ENCODE peak calls at places on chromosomes 16 and 17, in ten cellular contexts. Y, D, I, K, F, W, O, A, M and T are unnamed samples.

GRCh38 chr16:83774066-83774465 is 33.7 kb upstream of the HSBP1 start:
- DNase-seq in Y (no peak), D (no peak), I (no peak), K (no peak), F (no peak), W (no peak), O (no peak), A (no peak), M (no peak), T (no peak)

GRCh38 chr17:73956595-73957465 is 246.6 kb upstream of the RPL38 start:
- DNase-seq in Y (peak), D (peak), I (peak), K (peak), F (peak), W (peak), O (peak), A (peak), M (peak), T (no peak)

GRCh38 chr17:46884552-46884951 is 33.2 kb downstream of the WNT9B start:
- DNase-seq in Y (no peak), D (peak), I (no peak), K (no peak), F (no peak), W (no peak), O (no peak), A (no peak), M (no peak), T (no peak)

GRCh38 chr16:30741461-30741914 is 6.7 kb upstream of the PHKG2 start:
- DNase-seq in Y (peak), D (peak), I (peak), K (no peak), F (peak), W (no peak), O (peak), A (no peak), M (peak), T (peak)

GRCh38 chr17:77952368-77952767 is 6.1 kb upstream of the TNRC6C start:
- DNase-seq in Y (no peak), D (peak), I (no peak), K (no peak), F (no peak), W (no peak), O (no peak), A (no peak), M (no peak), T (no peak)

GRCh38 chr16:73196670-73197069 is 148.7 kb upstream of the ZFHX3 start:
- DNase-seq in Y (peak), D (peak), I (peak), K (peak), F (peak), W (peak), O (peak), A (peak), M (peak), T (peak)

GRCh38 chr17:78496311-78496710 is 80.9 kb downstream of the DNAH17 start:
- DNase-seq in Y (no peak), D (peak), I (no peak), K (no peak), F (no peak), W (no peak), O (no peak), A (no peak), M (no peak), T (no peak)

GRCh38 chr16:23691483-23692189 is 12.9 kb downstream of the PLK1 start:
- DNase-seq in Y (no peak), D (no peak), I (peak), K (no peak), F (peak), W (no peak), O (no peak), A (no peak), M (peak), T (peak)

GRCh38 chr16:53805113-53805512 is 101.2 kb downstream of the FTO start:
- DNase-seq in Y (no peak), D (no peak), I (no peak), K (no peak), F (no peak), W (no peak), O (no peak), A (no peak), M (no peak), T (no peak)

GRCh38 chr17:6938637-6939036 is 57.2 kb upstream of the ALOX12 start:
- DNase-seq in Y (no peak), D (no peak), I (no peak), K (no peak), F (no peak), W (no peak), O (no peak), A (no peak), M (no peak), T (no peak)

GRCh38 chr17:74569392-74570003 is 2.2 kb upstream of the CD300H start:
- DNase-seq in Y (no peak), D (peak), I (peak), K (peak), F (peak), W (no peak), O (peak), A (peak), M (peak), T (peak)

GRCh38 chr17:2892305-2892971 is 96.2 kb downstream of the RAP1GAP2 start:
- DNase-seq in Y (peak), D (peak), I (peak), K (peak), F (peak), W (no peak), O (no peak), A (no peak), M (peak), T (peak)

GRCh38 chr16:59205403-59205802 is 471.3 kb upstream of the GOT2 start:
- DNase-seq in Y (no peak), D (no peak), I (peak), K (no peak), F (no peak), W (no peak), O (no peak), A (no peak), M (no peak), T (no peak)

GRCh38 chr17:27323538-27324212 is 29.8 kb downstream of the WSB1 start:
- DNase-seq in Y (no peak), D (peak), I (peak), K (peak), F (peak), W (peak), O (peak), A (peak), M (peak), T (peak)

GRCh38 chr16:48409839-48410610 is 24.8 kb upstream of the SIAH1 start:
- DNase-seq in Y (peak), D (no peak), I (peak), K (no peak), F (peak), W (no peak), O (peak), A (no peak), M (peak), T (peak)

GRCh38 chr17:49217651-49218413 is 7.3 kb downstream of the ABI3 start:
- DNase-seq in Y (no peak), D (no peak), I (no peak), K (peak), F (no peak), W (peak), O (peak), A (peak), M (no peak), T (no peak)

GRCh38 chr17:35313875-35314409 is 59.5 kb downstream of the SLFN11 start:
- DNase-seq in Y (no peak), D (no peak), I (no peak), K (peak), F (no peak), W (peak), O (no peak), A (no peak), M (no peak), T (no peak)

GRCh38 chr17:53525590-53525989 is 297.1 kb upstream of the KIF2B start:
- DNase-seq in Y (no peak), D (no peak), I (no peak), K (no peak), F (no peak), W (no peak), O (no peak), A (no peak), M (no peak), T (no peak)

GRCh38 chr16:30875881-30876791 is 17.7 kb downstream of the BCL7C start:
- DNase-seq in Y (no peak), D (no peak), I (no peak), K (no peak), F (no peak), W (no peak), O (no peak), A (no peak), M (peak), T (no peak)

GRCh38 chr17:7465481-7466275 is 13.8 kb downstream of the ZBTB4 start:
- DNase-seq in Y (no peak), D (no peak), I (no peak), K (no peak), F (no peak), W (no peak), O (peak), A (no peak), M (no peak), T (no peak)

GRCh38 chr17:79707931-79708891 is 22.5 kb upstream of the ENPP7 start:
- DNase-seq in Y (no peak), D (peak), I (peak), K (peak), F (peak), W (peak), O (no peak), A (peak), M (peak), T (peak)

GRCh38 chr16:50692999-50693781 is at the start of gene NOD2:
- DNase-seq in Y (no peak), D (peak), I (peak), K (no peak), F (no peak), W (no peak), O (no peak), A (no peak), M (peak), T (no peak)

GRCh38 chr17:44053130-44053872 is 13.2 kb downstream of the LSM12 start:
- DNase-seq in Y (peak), D (no peak), I (no peak), K (no peak), F (no peak), W (peak), O (no peak), A (no peak), M (no peak), T (no peak)

GRCh38 chr16:58678716-58679115 is 5.9 kb downstream of the SLC38A7 start:
- DNase-seq in Y (no peak), D (no peak), I (peak), K (peak), F (peak), W (peak), O (no peak), A (no peak), M (peak), T (peak)

GRCh38 chr16:87317766-87318121 is 552 bp upstream of the C16orf95 start:
- DNase-seq in Y (peak), D (no peak), I (peak), K (peak), F (peak), W (peak), O (peak), A (no peak), M (peak), T (peak)

DNA sequence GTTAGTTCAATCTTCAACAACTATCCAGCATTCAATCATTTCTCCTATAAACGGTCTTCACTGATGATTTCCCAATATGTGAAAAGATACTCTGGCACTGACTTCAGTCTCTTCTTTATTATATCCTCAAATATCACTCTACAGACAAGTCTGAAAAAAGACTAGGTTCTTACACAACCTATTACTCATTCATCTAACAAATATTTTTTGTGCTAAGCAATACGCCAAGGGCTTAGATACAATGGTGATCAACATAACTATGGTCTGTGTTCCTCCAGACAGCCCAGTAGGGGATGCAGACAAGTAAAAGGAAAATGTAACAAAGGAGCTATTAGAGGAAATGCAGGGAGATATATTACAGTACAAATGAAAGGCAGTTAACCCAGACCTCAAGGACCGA is 63.9 kb downstream of the MYO1D start:
- DNase-seq in Y (no peak), D (no peak), I (no peak), K (no peak), F (peak), W (no peak), O (no peak), A (no peak), M (peak), T (no peak)
- TF ChIP-seq CTCF in Y (no peak), D (no peak), I (no peak), K (no peak), F (no peak), W (no peak), O (no peak), A (no peak), M (peak), T (no peak)

GRCh38 chr16:86303787-86304685 is 206.3 kb upstream of the FOXF1 start:
- DNase-seq in Y (no peak), D (peak), I (no peak), K (no peak), F (no peak), W (no peak), O (no peak), A (no peak), M (no peak), T (no peak)
- H3K4me3 ChIP-seq in Y (no peak), D (no peak), I (no peak), K (no peak), F (no peak), W (no peak), O (peak), A (no peak), M (no peak), T (no peak)

DNA sequence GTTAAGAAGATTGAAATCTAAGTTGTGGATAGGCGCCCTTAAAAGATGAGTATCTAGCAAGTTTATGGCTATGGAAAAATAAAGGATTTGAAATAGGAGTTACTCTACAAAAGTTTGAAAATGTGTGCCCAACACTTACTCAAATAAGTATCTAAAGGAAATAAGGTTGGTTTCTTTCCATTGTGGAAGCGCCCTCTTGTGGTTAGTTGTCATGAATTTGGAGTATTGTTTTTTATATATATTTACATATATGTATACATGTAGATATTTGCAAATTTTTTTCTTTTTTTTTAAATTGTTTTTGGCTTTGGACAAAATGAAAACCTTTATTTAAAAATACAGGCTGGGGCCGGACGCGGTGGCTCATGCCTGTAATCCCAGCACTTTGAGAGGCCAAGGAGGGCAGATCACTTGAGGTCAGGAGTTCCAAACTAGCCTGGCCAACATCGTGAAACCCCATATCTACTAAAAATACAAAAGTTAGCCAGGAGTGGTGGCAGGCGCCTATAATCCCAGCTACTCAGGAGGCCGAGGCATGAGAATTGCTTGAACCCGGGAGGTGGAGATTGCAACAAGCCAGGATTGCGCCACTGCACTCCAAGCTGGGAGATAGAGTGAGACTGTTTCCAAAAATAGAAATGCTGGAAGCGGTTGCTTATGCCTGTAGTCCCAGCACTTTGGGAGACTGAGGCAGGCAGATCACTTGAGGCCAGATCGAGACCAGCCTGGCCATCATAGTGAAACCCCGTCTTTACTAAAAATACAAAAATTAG is 24.0 kb upstream of the VPS4A start:
- DNase-seq in Y (peak), D (no peak), I (peak), K (peak), F (peak), W (peak), O (peak), A (peak), M (peak), T (peak)
- TF ChIP-seq CTCF in Y (peak), D (peak), I (peak), K (peak), F (peak), W (peak), O (peak), A (peak), M (peak), T (peak)

DNA sequence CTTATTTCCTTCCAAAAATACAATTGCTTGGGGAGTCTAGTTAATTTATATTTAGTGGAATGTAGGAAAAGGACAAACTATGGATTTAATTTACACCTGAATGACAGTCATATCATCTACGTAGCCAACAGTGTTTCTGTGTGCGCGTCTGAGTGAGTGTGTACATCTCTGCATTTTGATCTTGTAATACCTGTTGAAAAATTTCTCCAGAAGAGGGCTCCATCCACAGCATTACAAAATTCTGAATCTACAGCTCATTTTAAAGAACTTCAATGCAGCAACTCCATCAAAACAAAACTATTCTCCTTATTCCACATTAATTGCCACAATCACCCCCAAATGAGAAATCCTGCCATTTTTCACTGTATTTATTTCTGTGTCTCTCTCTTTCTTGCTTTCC is 3.9 kb downstream of the CDH13 start:
- DNase-seq in Y (no peak), D (no peak), I (no peak), K (no peak), F (peak), W (no peak), O (no peak), A (no peak), M (peak), T (peak)
- H3K4me3 ChIP-seq in Y (no peak), D (no peak), I (no peak), K (no peak), F (no peak), W (no peak), O (no peak), A (no peak), M (no peak), T (no peak)

DNA sequence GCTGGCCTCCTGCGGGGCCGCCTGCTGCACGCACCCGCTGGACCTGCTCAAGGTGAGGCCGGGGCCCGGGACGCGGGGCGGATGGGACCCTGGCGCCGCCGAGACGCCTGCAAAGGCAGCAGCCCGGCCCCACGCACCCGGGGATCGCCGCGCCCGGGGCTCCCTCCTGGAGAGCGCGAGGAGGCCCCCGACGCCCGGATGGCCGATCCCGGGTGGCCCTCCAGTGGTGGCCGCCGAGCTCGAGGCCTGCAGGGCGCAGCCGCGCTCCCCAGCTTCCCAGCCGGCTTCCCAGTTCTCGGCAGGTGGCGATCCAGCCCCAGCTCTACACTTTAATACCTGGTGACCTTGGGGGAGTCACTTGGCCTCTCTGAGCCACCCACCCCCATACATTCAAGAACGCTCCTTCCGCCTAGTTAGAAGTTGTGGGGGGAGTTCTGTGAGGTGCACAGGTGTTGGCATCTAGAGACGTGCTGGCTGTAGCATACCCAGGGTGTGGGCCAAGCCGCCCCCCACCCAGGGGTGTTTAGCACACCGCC is 452 bp downstream of the SLC25A10 start:
- DNase-seq in Y (peak), D (peak), I (peak), K (no peak), F (peak), W (no peak), O (no peak), A (no peak), M (peak), T (peak)
- TF ChIP-seq CTCF in Y (no peak), D (peak), I (peak), K (no peak), F (no peak), W (no peak), O (no peak), A (no peak), M (peak), T (peak)

DNA sequence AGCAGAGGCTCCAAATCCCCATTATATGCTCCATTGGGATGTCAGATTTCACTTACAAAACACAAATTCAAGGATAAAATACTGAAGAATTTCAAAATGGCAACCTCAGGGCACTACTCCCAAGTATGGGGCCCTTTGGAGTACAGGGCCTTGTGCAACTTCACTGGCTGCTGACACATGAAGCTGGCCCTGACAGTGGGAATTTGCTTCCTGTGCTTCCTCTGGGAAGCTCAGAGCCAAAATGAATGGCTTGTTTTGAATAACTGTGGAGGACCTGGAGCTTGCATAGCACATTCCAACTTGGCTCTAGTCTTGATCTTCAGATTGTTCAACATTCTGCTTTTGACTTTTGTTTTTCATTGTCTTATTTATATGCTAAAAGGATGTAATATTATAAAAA is 52.3 kb upstream of the HNF1B start:
- DNase-seq in Y (no peak), D (peak), I (no peak), K (no peak), F (no peak), W (no peak), O (no peak), A (no peak), M (peak), T (no peak)
- H3K4me3 ChIP-seq in Y (no peak), D (no peak), I (no peak), K (no peak), F (no peak), W (no peak), O (no peak), A (no peak), M (no peak), T (no peak)

GRCh38 chr17:66898536-66898935 is 63.6 kb downstream of the CACNG5 start:
- DNase-seq in Y (no peak), D (no peak), I (no peak), K (no peak), F (no peak), W (no peak), O (no peak), A (no peak), M (no peak), T (no peak)

GRCh38 chr17:66904760-66905637 is 59.5 kb upstream of the CACNG4 start:
- DNase-seq in Y (peak), D (no peak), I (peak), K (peak), F (peak), W (peak), O (no peak), A (no peak), M (peak), T (peak)

GRCh38 chr17:66897141-66897540 is 62.2 kb downstream of the CACNG5 start:
- DNase-seq in Y (no peak), D (no peak), I (no peak), K (no peak), F (no peak), W (no peak), O (no peak), A (no peak), M (no peak), T (no peak)

GRCh38 chr17:66903781-66904180 is 60.7 kb upstream of the CACNG4 start:
- DNase-seq in Y (no peak), D (no peak), I (no peak), K (no peak), F (no peak), W (no peak), O (no peak), A (no peak), M (no peak), T (no peak)

GRCh38 chr17:66900126-66901010 is 64.1 kb upstream of the CACNG4 start:
- DNase-seq in Y (no peak), D (no peak), I (peak), K (no peak), F (peak), W (no peak), O (no peak), A (no peak), M (no peak), T (peak)
- TF ChIP-seq CTCF in Y (no peak), D (peak), I (peak), K (peak), F (peak), W (peak), O (no peak), A (peak), M (peak), T (peak)